ENCODE peak calls at places on chromosomes 12 and 14, in ten cellular contexts. One of them, this sample, is unnamed.

GRCh38 chr14:88264116-88264515 is 59.0 kb downstream of the KCNK10 start:
- DNase-seq in NCI-H1417: no peak
- DNase-seq in GM03348: no peak
- DNase-seq in stimulated activated CD4-positive, alpha-beta T cell treated with anti-CD3 and anti-CD28 coated beads, Interleukin-2, amount 100 ng/mL, for 48 hours: no peak
- DNase-seq in choroid plexus epithelial cell: no peak
- DNase-seq in fibroblast of pulmonary artery: no peak
- DNase-seq in gastrocnemius medialis: no peak
- DNase-seq in A549: no peak
- DNase-seq in activated naive CD8-positive, alpha-beta T cell treated with anti-CD3 and anti-CD28 coated beads, Interleukin-2, amount 50 U/mL, for 24 hours: no peak
- DNase-seq in HCEC 1CT: no peak
- DNase-seq in this sample: no peak

GRCh38 chr12:69996276-69996675 is 171.2 kb downstream of the MYRFL start:
- DNase-seq in activated naive CD8-positive, alpha-beta T cell treated with anti-CD3 and anti-CD28 coated beads, Interleukin-2, amount 50 U/mL, for 24 hours: no peak
- DNase-seq in gastrocnemius medialis: no peak
- DNase-seq in A549: no peak
- DNase-seq in choroid plexus epithelial cell: no peak
- DNase-seq in NCI-H1417: no peak
- DNase-seq in HCEC 1CT: no peak
- DNase-seq in GM03348: no peak
- DNase-seq in fibroblast of pulmonary artery: no peak
- DNase-seq in stimulated activated CD4-positive, alpha-beta T cell treated with anti-CD3 and anti-CD28 coated beads, Interleukin-2, amount 100 ng/mL, for 48 hours: no peak
- DNase-seq in this sample: no peak

GRCh38 chr14:50615056-50615455 is 53.0 kb downstream of the SAV1 start:
- DNase-seq in GM03348: no peak
- DNase-seq in A549: no peak
- DNase-seq in activated naive CD8-positive, alpha-beta T cell treated with anti-CD3 and anti-CD28 coated beads, Interleukin-2, amount 50 U/mL, for 24 hours: no peak
- DNase-seq in stimulated activated CD4-positive, alpha-beta T cell treated with anti-CD3 and anti-CD28 coated beads, Interleukin-2, amount 100 ng/mL, for 48 hours: no peak
- DNase-seq in fibroblast of pulmonary artery: no peak
- DNase-seq in HCEC 1CT: no peak
- DNase-seq in NCI-H1417: no peak
- DNase-seq in gastrocnemius medialis: no peak
- DNase-seq in choroid plexus epithelial cell: no peak
- DNase-seq in this sample: no peak

GRCh38 chr14:104659764-104660523 is 29.5 kb upstream of the INF2 start:
- DNase-seq in GM03348: no peak
- DNase-seq in fibroblast of pulmonary artery: no peak
- DNase-seq in stimulated activated CD4-positive, alpha-beta T cell treated with anti-CD3 and anti-CD28 coated beads, Interleukin-2, amount 100 ng/mL, for 48 hours: no peak
- DNase-seq in NCI-H1417: no peak
- DNase-seq in HCEC 1CT: no peak
- DNase-seq in A549: no peak
- DNase-seq in choroid plexus epithelial cell: no peak
- DNase-seq in activated naive CD8-positive, alpha-beta T cell treated with anti-CD3 and anti-CD28 coated beads, Interleukin-2, amount 50 U/mL, for 24 hours: no peak
- DNase-seq in gastrocnemius medialis: no peak
- DNase-seq in this sample: no peak

GRCh38 chr14:76490735-76491134 is 114.8 kb downstream of the ESRRB start:
- DNase-seq in A549: no peak
- DNase-seq in fibroblast of pulmonary artery: no peak
- DNase-seq in stimulated activated CD4-positive, alpha-beta T cell treated with anti-CD3 and anti-CD28 coated beads, Interleukin-2, amount 100 ng/mL, for 48 hours: no peak
- DNase-seq in NCI-H1417: no peak
- DNase-seq in GM03348: no peak
- DNase-seq in activated naive CD8-positive, alpha-beta T cell treated with anti-CD3 and anti-CD28 coated beads, Interleukin-2, amount 50 U/mL, for 24 hours: no peak
- DNase-seq in choroid plexus epithelial cell: no peak
- DNase-seq in gastrocnemius medialis: no peak
- DNase-seq in HCEC 1CT: no peak
- DNase-seq in this sample: no peak

GRCh38 chr12:108399514-108399913 is 60.4 kb upstream of the CMKLR1 start:
- DNase-seq in choroid plexus epithelial cell: no peak
- DNase-seq in NCI-H1417: no peak
- DNase-seq in A549: no peak
- DNase-seq in GM03348: no peak
- DNase-seq in activated naive CD8-positive, alpha-beta T cell treated with anti-CD3 and anti-CD28 coated beads, Interleukin-2, amount 50 U/mL, for 24 hours: no peak
- DNase-seq in stimulated activated CD4-positive, alpha-beta T cell treated with anti-CD3 and anti-CD28 coated beads, Interleukin-2, amount 100 ng/mL, for 48 hours: no peak
- DNase-seq in HCEC 1CT: no peak
- DNase-seq in fibroblast of pulmonary artery: no peak
- DNase-seq in gastrocnemius medialis: peak
- DNase-seq in this sample: no peak

GRCh38 chr14:81137316-81137715 is 83.4 kb downstream of the GTF2A1 start:
- DNase-seq in GM03348: peak
- DNase-seq in A549: peak
- DNase-seq in gastrocnemius medialis: no peak
- DNase-seq in choroid plexus epithelial cell: peak
- DNase-seq in activated naive CD8-positive, alpha-beta T cell treated with anti-CD3 and anti-CD28 coated beads, Interleukin-2, amount 50 U/mL, for 24 hours: no peak
- DNase-seq in fibroblast of pulmonary artery: peak
- DNase-seq in NCI-H1417: no peak
- DNase-seq in stimulated activated CD4-positive, alpha-beta T cell treated with anti-CD3 and anti-CD28 coated beads, Interleukin-2, amount 100 ng/mL, for 48 hours: no peak
- DNase-seq in HCEC 1CT: peak
- DNase-seq in this sample: no peak

GRCh38 chr14:53183071-53183470 is 29.9 kb upstream of the DDHD1 start:
- DNase-seq in stimulated activated CD4-positive, alpha-beta T cell treated with anti-CD3 and anti-CD28 coated beads, Interleukin-2, amount 100 ng/mL, for 48 hours: no peak
- DNase-seq in HCEC 1CT: no peak
- DNase-seq in fibroblast of pulmonary artery: no peak
- DNase-seq in GM03348: no peak
- DNase-seq in gastrocnemius medialis: no peak
- DNase-seq in activated naive CD8-positive, alpha-beta T cell treated with anti-CD3 and anti-CD28 coated beads, Interleukin-2, amount 50 U/mL, for 24 hours: no peak
- DNase-seq in choroid plexus epithelial cell: no peak
- DNase-seq in NCI-H1417: no peak
- DNase-seq in A549: no peak
- DNase-seq in this sample: no peak

GRCh38 chr14:61585598-61586538 is 109.4 kb upstream of the HIF1A start:
- DNase-seq in stimulated activated CD4-positive, alpha-beta T cell treated with anti-CD3 and anti-CD28 coated beads, Interleukin-2, amount 100 ng/mL, for 48 hours: no peak
- DNase-seq in choroid plexus epithelial cell: peak
- DNase-seq in gastrocnemius medialis: no peak
- DNase-seq in A549: no peak
- DNase-seq in GM03348: peak
- DNase-seq in HCEC 1CT: peak
- DNase-seq in activated naive CD8-positive, alpha-beta T cell treated with anti-CD3 and anti-CD28 coated beads, Interleukin-2, amount 50 U/mL, for 24 hours: no peak
- DNase-seq in NCI-H1417: no peak
- DNase-seq in fibroblast of pulmonary artery: peak
- DNase-seq in this sample: no peak

GRCh38 chr14:28142400-28143015 is 624.1 kb upstream of the FOXG1 start:
- DNase-seq in activated naive CD8-positive, alpha-beta T cell treated with anti-CD3 and anti-CD28 coated beads, Interleukin-2, amount 50 U/mL, for 24 hours: no peak
- DNase-seq in fibroblast of pulmonary artery: peak
- DNase-seq in gastrocnemius medialis: no peak
- DNase-seq in HCEC 1CT: peak
- DNase-seq in choroid plexus epithelial cell: peak
- DNase-seq in A549: peak
- DNase-seq in GM03348: no peak
- DNase-seq in stimulated activated CD4-positive, alpha-beta T cell treated with anti-CD3 and anti-CD28 coated beads, Interleukin-2, amount 100 ng/mL, for 48 hours: no peak
- DNase-seq in NCI-H1417: peak
- DNase-seq in this sample: no peak

This sample was measured in stimulated activated CD8-positive, alpha-beta memory T cell treated with anti-CD3 and anti-CD28 coated beads, Interleukin-4, amount 100 ng/mL, for 1 hour.